ENCODE peak calls at places on chromosomes 13 and 19, in seven cellular contexts. One of them, this sample, is unnamed.

GRCh38 chr19:16143399-16144215 is at the start of gene HSH2D:
- DNase-seq in IMR-90: no peak
- DNase-seq in GM12878: peak
- DNase-seq in GM23338: peak
- DNase-seq in neural progenitor cell: no peak
- DNase-seq in GM23248: no peak
- DNase-seq in fibroblast of lung: no peak
- DNase-seq in this sample: no peak

GRCh38 chr13:29543230-29544215 is 52.0 kb downstream of the SLC7A1 start:
- DNase-seq in fibroblast of lung: peak
- DNase-seq in GM12878: peak
- DNase-seq in IMR-90: peak
- DNase-seq in neural progenitor cell: no peak
- DNase-seq in GM23248: peak
- DNase-seq in GM23338: peak
- DNase-seq in this sample: peak

GRCh38 chr19:56732974-56733373 is 61.4 kb upstream of the ZNF835 start:
- DNase-seq in fibroblast of lung: no peak
- DNase-seq in IMR-90: no peak
- DNase-seq in GM23248: no peak
- DNase-seq in GM12878: no peak
- DNase-seq in GM23338: no peak
- DNase-seq in neural progenitor cell: no peak
- DNase-seq in this sample: peak

GRCh38 chr13:113955691-113956090 is 18.2 kb downstream of the C13orf46 start:
- DNase-seq in GM23338: no peak
- DNase-seq in neural progenitor cell: no peak
- DNase-seq in GM23248: no peak
- DNase-seq in fibroblast of lung: no peak
- DNase-seq in GM12878: no peak
- DNase-seq in IMR-90: no peak
- DNase-seq in this sample: no peak

GRCh38 chr19:58575183-58576041 is 2.3 kb upstream of the MZF1 start:
- DNase-seq in GM23338: peak
- DNase-seq in fibroblast of lung: peak
- DNase-seq in GM23248: peak
- DNase-seq in GM12878: peak
- DNase-seq in neural progenitor cell: peak
- DNase-seq in IMR-90: peak
- DNase-seq in this sample: peak

GRCh38 chr13:50682002-50682401 is 161.5 kb downstream of the DLEU7 start:
- DNase-seq in IMR-90: no peak
- DNase-seq in GM12878: no peak
- DNase-seq in fibroblast of lung: no peak
- DNase-seq in GM23338: no peak
- DNase-seq in neural progenitor cell: no peak
- DNase-seq in GM23248: peak
- DNase-seq in this sample: no peak

GRCh38 chr19:6876790-6877189 is 10.6 kb upstream of the ADGRE1 start:
- DNase-seq in GM23248: no peak
- DNase-seq in neural progenitor cell: no peak
- DNase-seq in fibroblast of lung: no peak
- DNase-seq in GM23338: no peak
- DNase-seq in IMR-90: no peak
- DNase-seq in GM12878: no peak
- DNase-seq in this sample: no peak

GRCh38 chr13:59533561-59534337 is 630.0 kb downstream of the DIAPH3 start:
- DNase-seq in GM23338: no peak
- DNase-seq in neural progenitor cell: no peak
- DNase-seq in GM23248: no peak
- DNase-seq in IMR-90: peak
- DNase-seq in fibroblast of lung: no peak
- DNase-seq in GM12878: no peak
- DNase-seq in this sample: no peak

GRCh38 chr19:2887391-2887914 is 13.3 kb upstream of the ZNF57 start:
- DNase-seq in GM12878: no peak
- DNase-seq in IMR-90: peak
- DNase-seq in neural progenitor cell: peak
- DNase-seq in fibroblast of lung: peak
- DNase-seq in GM23248: peak
- DNase-seq in GM23338: peak
- DNase-seq in this sample: peak

GRCh38 chr13:30681489-30682242 is 53.7 kb upstream of the ALOX5AP start:
- DNase-seq in neural progenitor cell: no peak
- DNase-seq in fibroblast of lung: peak
- DNase-seq in GM12878: no peak
- DNase-seq in IMR-90: peak
- DNase-seq in GM23338: no peak
- DNase-seq in GM23248: peak
- DNase-seq in this sample: no peak

GRCh38 chr13:59459972-59460371 is 703.8 kb downstream of the DIAPH3 start:
- DNase-seq in GM12878: no peak
- DNase-seq in GM23338: no peak
- DNase-seq in fibroblast of lung: peak
- DNase-seq in IMR-90: peak
- DNase-seq in GM23248: no peak
- DNase-seq in neural progenitor cell: no peak
- DNase-seq in this sample: no peak

GRCh38 chr13:45678282-45678681 is 23.8 kb upstream of the CBY2 start:
- DNase-seq in neural progenitor cell: peak
- DNase-seq in fibroblast of lung: no peak
- DNase-seq in GM23338: peak
- DNase-seq in GM23248: no peak
- DNase-seq in GM12878: no peak
- DNase-seq in IMR-90: no peak
- DNase-seq in this sample: no peak

GRCh38 chr13:30033681-30034447 is 183.4 kb upstream of the UBL3 start:
- DNase-seq in neural progenitor cell: no peak
- DNase-seq in GM23338: no peak
- DNase-seq in GM23248: peak
- DNase-seq in IMR-90: peak
- DNase-seq in fibroblast of lung: peak
- DNase-seq in GM12878: no peak
- DNase-seq in this sample: no peak

GRCh38 chr13:84917252-84917878 is 881.9 kb downstream of the SLITRK6 start:
- DNase-seq in fibroblast of lung: peak
- DNase-seq in IMR-90: peak
- DNase-seq in GM23338: peak
- DNase-seq in neural progenitor cell: no peak
- DNase-seq in GM12878: no peak
- DNase-seq in GM23248: peak
- DNase-seq in this sample: no peak

GRCh38 chr13:20371825-20372224 is 139.7 kb upstream of the GJB6 start:
- DNase-seq in GM23248: no peak
- DNase-seq in neural progenitor cell: no peak
- DNase-seq in GM12878: no peak
- DNase-seq in GM23338: no peak
- DNase-seq in fibroblast of lung: no peak
- DNase-seq in IMR-90: no peak
- DNase-seq in this sample: no peak

GRCh38 chr19:4539697-4540581 is at the start of gene LRG1:
- DNase-seq in fibroblast of lung: no peak
- DNase-seq in GM12878: peak
- DNase-seq in GM23338: peak
- DNase-seq in GM23248: no peak
- DNase-seq in neural progenitor cell: no peak
- DNase-seq in IMR-90: no peak
- DNase-seq in this sample: no peak

GRCh38 chr19:44072543-44073401 is 813 bp downstream of the ZNF284 start:
- DNase-seq in GM23338: peak
- DNase-seq in IMR-90: no peak
- DNase-seq in GM23248: peak
- DNase-seq in GM12878: no peak
- DNase-seq in neural progenitor cell: no peak
- DNase-seq in fibroblast of lung: no peak
- DNase-seq in this sample: peak

GRCh38 chr19:30566681-30567420 is 194.7 kb downstream of the ZNF536 start:
- DNase-seq in GM23248: no peak
- DNase-seq in fibroblast of lung: no peak
- DNase-seq in GM23338: no peak
- DNase-seq in IMR-90: no peak
- DNase-seq in neural progenitor cell: no peak
- DNase-seq in GM12878: no peak
- DNase-seq in this sample: no peak
- H3K4me3 ChIP-seq in GM23248: no peak
- H3K4me3 ChIP-seq in fibroblast of lung: no peak
- H3K4me3 ChIP-seq in GM23338: no peak
- H3K4me3 ChIP-seq in IMR-90: no peak
- H3K4me3 ChIP-seq in neural progenitor cell: no peak
- H3K4me3 ChIP-seq in GM12878: no peak
- H3K4me3 ChIP-seq in this sample: no peak

DNA sequence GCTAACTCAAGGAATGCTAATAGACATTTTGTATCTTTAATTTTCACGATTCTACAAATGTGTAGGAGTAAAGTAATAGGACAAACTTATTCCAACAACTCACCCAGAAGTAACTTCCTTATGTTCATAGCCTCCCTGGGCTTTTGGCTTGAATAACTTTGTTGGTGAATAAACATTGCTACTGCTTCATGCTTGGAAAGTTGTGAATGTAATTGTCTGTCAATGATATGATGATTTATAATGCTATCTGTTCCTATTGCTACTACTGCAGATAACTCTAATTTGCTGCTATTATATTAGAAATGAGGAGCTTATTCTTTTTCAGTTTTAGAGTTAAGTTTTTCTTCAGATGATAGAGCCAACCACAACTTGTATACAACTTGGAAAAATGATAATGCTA is 307.7 kb downstream of the PCDH9 start:
- DNase-seq in GM23338: no peak
- DNase-seq in neural progenitor cell: no peak
- DNase-seq in fibroblast of lung: no peak
- DNase-seq in GM12878: no peak
- DNase-seq in IMR-90: no peak
- DNase-seq in GM23248: no peak
- DNase-seq in this sample: no peak
- H3K4me2 ChIP-seq in GM23338: no peak
- H3K4me2 ChIP-seq in neural progenitor cell: no peak
- H3K4me2 ChIP-seq in fibroblast of lung: no peak
- H3K4me2 ChIP-seq in GM12878: no peak
- H3K4me2 ChIP-seq in IMR-90: no peak
- H3K4me2 ChIP-seq in GM23248: no peak
- H3K4me2 ChIP-seq in this sample: no peak

GRCh38 chr19:20423381-20424207 is 142.0 kb downstream of the ZNF737 start:
- DNase-seq in fibroblast of lung: peak
- DNase-seq in GM23248: peak
- DNase-seq in neural progenitor cell: peak
- DNase-seq in IMR-90: peak
- DNase-seq in GM23338: peak
- DNase-seq in GM12878: no peak
- DNase-seq in this sample: peak

GRCh38 chr19:20422616-20423205 is 142.9 kb downstream of the ZNF737 start:
- DNase-seq in GM12878: no peak
- DNase-seq in fibroblast of lung: no peak
- DNase-seq in neural progenitor cell: peak
- DNase-seq in GM23248: peak
- DNase-seq in IMR-90: no peak
- DNase-seq in GM23338: no peak
- DNase-seq in this sample: no peak

GRCh38 chr19:20422216-20422615 is 143.4 kb downstream of the ZNF737 start:
- DNase-seq in fibroblast of lung: no peak
- DNase-seq in GM23248: peak
- DNase-seq in GM12878: no peak
- DNase-seq in neural progenitor cell: peak
- DNase-seq in IMR-90: no peak
- DNase-seq in GM23338: no peak
- DNase-seq in this sample: no peak
- H3K4me3 ChIP-seq in fibroblast of lung: peak
- H3K4me3 ChIP-seq in GM23248: peak
- H3K4me3 ChIP-seq in GM12878: no peak
- H3K4me3 ChIP-seq in neural progenitor cell: peak
- H3K4me3 ChIP-seq in IMR-90: no peak
- H3K4me3 ChIP-seq in GM23338: peak
- H3K4me3 ChIP-seq in this sample: no peak

GRCh38 chr13:25046985-25047660 is 48.8 kb upstream of the PABPC3 start:
- DNase-seq in fibroblast of lung: peak
- DNase-seq in neural progenitor cell: peak
- DNase-seq in GM23248: peak
- DNase-seq in GM23338: peak
- DNase-seq in IMR-90: peak
- DNase-seq in GM12878: no peak
- DNase-seq in this sample: no peak

GRCh38 chr13:25044071-25044470 is 51.9 kb upstream of the PABPC3 start:
- DNase-seq in GM12878: no peak
- DNase-seq in GM23248: no peak
- DNase-seq in fibroblast of lung: no peak
- DNase-seq in neural progenitor cell: no peak
- DNase-seq in IMR-90: no peak
- DNase-seq in GM23338: no peak
- DNase-seq in this sample: no peak

GRCh38 chr13:25046274-25046984 is 49.5 kb upstream of the PABPC3 start:
- DNase-seq in GM23338: peak
- DNase-seq in fibroblast of lung: no peak
- DNase-seq in GM23248: peak
- DNase-seq in GM12878: no peak
- DNase-seq in IMR-90: no peak
- DNase-seq in neural progenitor cell: peak
- DNase-seq in this sample: no peak

GRCh38 chr13:25037057-25037813 is 58.7 kb upstream of the PABPC3 start:
- DNase-seq in IMR-90: peak
- DNase-seq in GM23338: peak
- DNase-seq in neural progenitor cell: peak
- DNase-seq in GM12878: no peak
- DNase-seq in GM23248: peak
- DNase-seq in fibroblast of lung: peak
- DNase-seq in this sample: peak

GRCh38 chr13:25042141-25042540 is 53.8 kb upstream of the PABPC3 start:
- DNase-seq in GM12878: no peak
- DNase-seq in GM23248: no peak
- DNase-seq in GM23338: no peak
- DNase-seq in fibroblast of lung: no peak
- DNase-seq in neural progenitor cell: no peak
- DNase-seq in IMR-90: no peak
- DNase-seq in this sample: no peak
- H3K4me2 ChIP-seq in GM12878: no peak
- H3K4me2 ChIP-seq in GM23248: no peak
- H3K4me2 ChIP-seq in GM23338: no peak
- H3K4me2 ChIP-seq in fibroblast of lung: no peak
- H3K4me2 ChIP-seq in neural progenitor cell: no peak
- H3K4me2 ChIP-seq in IMR-90: no peak
- H3K4me2 ChIP-seq in this sample: no peak

GRCh38 chr13:42270857-42271215 is 1.1 kb upstream of the AKAP11 start:
- DNase-seq in GM23338: no peak
- DNase-seq in neural progenitor cell: no peak
- DNase-seq in GM23248: no peak
- DNase-seq in GM12878: no peak
- DNase-seq in IMR-90: no peak
- DNase-seq in fibroblast of lung: no peak
- DNase-seq in this sample: no peak
- H3K4me3 ChIP-seq in GM23338: peak
- H3K4me3 ChIP-seq in neural progenitor cell: peak
- H3K4me3 ChIP-seq in GM23248: peak
- H3K4me3 ChIP-seq in GM12878: peak
- H3K4me3 ChIP-seq in IMR-90: peak
- H3K4me3 ChIP-seq in fibroblast of lung: peak
- H3K4me3 ChIP-seq in this sample: no peak

GRCh38 chr19:33988601-33989000 is 183.7 kb upstream of the LSM14A start:
- DNase-seq in neural progenitor cell: peak
- DNase-seq in GM12878: no peak
- DNase-seq in GM23338: peak
- DNase-seq in GM23248: peak
- DNase-seq in IMR-90: peak
- DNase-seq in fibroblast of lung: no peak
- DNase-seq in this sample: no peak
- H3K4me2 ChIP-seq in neural progenitor cell: no peak
- H3K4me2 ChIP-seq in GM12878: no peak
- H3K4me2 ChIP-seq in GM23338: no peak
- H3K4me2 ChIP-seq in GM23248: no peak
- H3K4me2 ChIP-seq in IMR-90: no peak
- H3K4me2 ChIP-seq in fibroblast of lung: no peak
- H3K4me2 ChIP-seq in this sample: no peak

This sample was measured in DND-41.